ENCODE peak calls at places on chromosome 9, in seven cellular contexts. One of them, this sample, is unnamed.

GRCh38 chr9:137256362-137256761 is 1.2 kb downstream of the NELFB start:
- DNase-seq in stimulated activated CD4-positive, alpha-beta T cell treated with anti-CD3 and anti-CD28 coated beads, Interleukin-12 subunit alpha, Interleukin-12 subunit beta, amount 100 ng/mL, for 24 hours: no peak
- DNase-seq in posterior cingulate gyrus: no peak
- DNase-seq in NCI-H524: no peak
- DNase-seq in HuH-7: no peak
- DNase-seq in activated CD8-positive, alpha-beta memory T cell treated with anti-CD3 and anti-CD28 coated beads for 48 hours: no peak
- DNase-seq in effector memory CD4-positive, alpha-beta T cell: no peak
- DNase-seq in this sample: no peak

GRCh38 chr9:116661037-116661954 is 25.8 kb upstream of the TRIM32 start:
- DNase-seq in posterior cingulate gyrus: no peak
- DNase-seq in effector memory CD4-positive, alpha-beta T cell: no peak
- DNase-seq in HuH-7: peak; percentile 52
- DNase-seq in activated CD8-positive, alpha-beta memory T cell treated with anti-CD3 and anti-CD28 coated beads for 48 hours: no peak
- DNase-seq in NCI-H524: peak; percentile 74
- DNase-seq in stimulated activated CD4-positive, alpha-beta T cell treated with anti-CD3 and anti-CD28 coated beads, Interleukin-12 subunit alpha, Interleukin-12 subunit beta, amount 100 ng/mL, for 24 hours: no peak
- DNase-seq in this sample: peak; percentile 12

GRCh38 chr9:68653141-68653595 is 51.9 kb upstream of the PIP5K1B start:
- DNase-seq in HuH-7: no peak
- DNase-seq in posterior cingulate gyrus: no peak
- DNase-seq in NCI-H524: no peak
- DNase-seq in stimulated activated CD4-positive, alpha-beta T cell treated with anti-CD3 and anti-CD28 coated beads, Interleukin-12 subunit alpha, Interleukin-12 subunit beta, amount 100 ng/mL, for 24 hours: peak; percentile 32
- DNase-seq in effector memory CD4-positive, alpha-beta T cell: no peak
- DNase-seq in activated CD8-positive, alpha-beta memory T cell treated with anti-CD3 and anti-CD28 coated beads for 48 hours: peak; percentile 9
- DNase-seq in this sample: no peak

GRCh38 chr9:106085479-106085878 is 391.1 kb downstream of the TMEM38B start:
- DNase-seq in NCI-H524: no peak
- DNase-seq in stimulated activated CD4-positive, alpha-beta T cell treated with anti-CD3 and anti-CD28 coated beads, Interleukin-12 subunit alpha, Interleukin-12 subunit beta, amount 100 ng/mL, for 24 hours: no peak
- DNase-seq in HuH-7: no peak
- DNase-seq in posterior cingulate gyrus: no peak
- DNase-seq in activated CD8-positive, alpha-beta memory T cell treated with anti-CD3 and anti-CD28 coated beads for 48 hours: no peak
- DNase-seq in effector memory CD4-positive, alpha-beta T cell: no peak
- DNase-seq in this sample: no peak

GRCh38 chr9:81445331-81445921 is 243.9 kb downstream of the TLE1 start:
- DNase-seq in stimulated activated CD4-positive, alpha-beta T cell treated with anti-CD3 and anti-CD28 coated beads, Interleukin-12 subunit alpha, Interleukin-12 subunit beta, amount 100 ng/mL, for 24 hours: no peak
- DNase-seq in activated CD8-positive, alpha-beta memory T cell treated with anti-CD3 and anti-CD28 coated beads for 48 hours: no peak
- DNase-seq in NCI-H524: no peak
- DNase-seq in HuH-7: no peak
- DNase-seq in posterior cingulate gyrus: no peak
- DNase-seq in effector memory CD4-positive, alpha-beta T cell: no peak
- DNase-seq in this sample: no peak

GRCh38 chr9:130556396-130557076 is 22.8 kb upstream of the FUBP3 start:
- DNase-seq in activated CD8-positive, alpha-beta memory T cell treated with anti-CD3 and anti-CD28 coated beads for 48 hours: no peak
- DNase-seq in posterior cingulate gyrus: no peak
- DNase-seq in stimulated activated CD4-positive, alpha-beta T cell treated with anti-CD3 and anti-CD28 coated beads, Interleukin-12 subunit alpha, Interleukin-12 subunit beta, amount 100 ng/mL, for 24 hours: no peak
- DNase-seq in HuH-7: no peak
- DNase-seq in NCI-H524: peak; percentile 41
- DNase-seq in effector memory CD4-positive, alpha-beta T cell: no peak
- DNase-seq in this sample: no peak

GRCh38 chr9:28365736-28366135 is 792.5 kb upstream of the C9orf72 start:
- DNase-seq in NCI-H524: no peak
- DNase-seq in activated CD8-positive, alpha-beta memory T cell treated with anti-CD3 and anti-CD28 coated beads for 48 hours: no peak
- DNase-seq in HuH-7: no peak
- DNase-seq in posterior cingulate gyrus: no peak
- DNase-seq in stimulated activated CD4-positive, alpha-beta T cell treated with anti-CD3 and anti-CD28 coated beads, Interleukin-12 subunit alpha, Interleukin-12 subunit beta, amount 100 ng/mL, for 24 hours: no peak
- DNase-seq in effector memory CD4-positive, alpha-beta T cell: no peak
- DNase-seq in this sample: no peak

GRCh38 chr9:89112243-89112642 is 66.4 kb downstream of the SHC3 start:
- DNase-seq in stimulated activated CD4-positive, alpha-beta T cell treated with anti-CD3 and anti-CD28 coated beads, Interleukin-12 subunit alpha, Interleukin-12 subunit beta, amount 100 ng/mL, for 24 hours: no peak
- DNase-seq in HuH-7: no peak
- DNase-seq in NCI-H524: no peak
- DNase-seq in activated CD8-positive, alpha-beta memory T cell treated with anti-CD3 and anti-CD28 coated beads for 48 hours: no peak
- DNase-seq in posterior cingulate gyrus: no peak
- DNase-seq in effector memory CD4-positive, alpha-beta T cell: no peak
- DNase-seq in this sample: no peak

GRCh38 chr9:105117111-105117682 is 127.3 kb upstream of the SLC44A1 start:
- DNase-seq in effector memory CD4-positive, alpha-beta T cell: no peak
- DNase-seq in posterior cingulate gyrus: no peak
- DNase-seq in HuH-7: no peak
- DNase-seq in stimulated activated CD4-positive, alpha-beta T cell treated with anti-CD3 and anti-CD28 coated beads, Interleukin-12 subunit alpha, Interleukin-12 subunit beta, amount 100 ng/mL, for 24 hours: no peak
- DNase-seq in activated CD8-positive, alpha-beta memory T cell treated with anti-CD3 and anti-CD28 coated beads for 48 hours: no peak
- DNase-seq in NCI-H524: no peak
- DNase-seq in this sample: no peak

GRCh38 chr9:87350915-87351314 is 146.8 kb upstream of the DAPK1 start:
- DNase-seq in effector memory CD4-positive, alpha-beta T cell: no peak
- DNase-seq in HuH-7: no peak
- DNase-seq in posterior cingulate gyrus: no peak
- DNase-seq in NCI-H524: no peak
- DNase-seq in stimulated activated CD4-positive, alpha-beta T cell treated with anti-CD3 and anti-CD28 coated beads, Interleukin-12 subunit alpha, Interleukin-12 subunit beta, amount 100 ng/mL, for 24 hours: no peak
- DNase-seq in activated CD8-positive, alpha-beta memory T cell treated with anti-CD3 and anti-CD28 coated beads for 48 hours: no peak
- DNase-seq in this sample: no peak

GRCh38 chr9:110029422-110029814 is 178.5 kb downstream of the C9orf152 start:
- DNase-seq in posterior cingulate gyrus: no peak
- DNase-seq in HuH-7: peak; percentile 36
- DNase-seq in effector memory CD4-positive, alpha-beta T cell: no peak
- DNase-seq in NCI-H524: no peak
- DNase-seq in activated CD8-positive, alpha-beta memory T cell treated with anti-CD3 and anti-CD28 coated beads for 48 hours: no peak
- DNase-seq in stimulated activated CD4-positive, alpha-beta T cell treated with anti-CD3 and anti-CD28 coated beads, Interleukin-12 subunit alpha, Interleukin-12 subunit beta, amount 100 ng/mL, for 24 hours: no peak
- DNase-seq in this sample: peak; percentile 78

GRCh38 chr9:129487658-129488483 is 133.0 kb downstream of the C9orf50 start:
- DNase-seq in stimulated activated CD4-positive, alpha-beta T cell treated with anti-CD3 and anti-CD28 coated beads, Interleukin-12 subunit alpha, Interleukin-12 subunit beta, amount 100 ng/mL, for 24 hours: peak; percentile 56
- DNase-seq in activated CD8-positive, alpha-beta memory T cell treated with anti-CD3 and anti-CD28 coated beads for 48 hours: no peak
- DNase-seq in HuH-7: no peak
- DNase-seq in effector memory CD4-positive, alpha-beta T cell: peak; percentile 24
- DNase-seq in posterior cingulate gyrus: peak; percentile 80
- DNase-seq in NCI-H524: peak; percentile 50
- DNase-seq in this sample: peak; percentile 11

GRCh38 chr9:92635760-92636159 is 34.2 kb downstream of the IPPK start:
- DNase-seq in effector memory CD4-positive, alpha-beta T cell: no peak
- DNase-seq in HuH-7: no peak
- DNase-seq in activated CD8-positive, alpha-beta memory T cell treated with anti-CD3 and anti-CD28 coated beads for 48 hours: no peak
- DNase-seq in posterior cingulate gyrus: no peak
- DNase-seq in NCI-H524: no peak
- DNase-seq in stimulated activated CD4-positive, alpha-beta T cell treated with anti-CD3 and anti-CD28 coated beads, Interleukin-12 subunit alpha, Interleukin-12 subunit beta, amount 100 ng/mL, for 24 hours: no peak
- DNase-seq in this sample: no peak

GRCh38 chr9:110602281-110602680 is 22.7 kb upstream of the SVEP1 start:
- DNase-seq in activated CD8-positive, alpha-beta memory T cell treated with anti-CD3 and anti-CD28 coated beads for 48 hours: no peak
- DNase-seq in stimulated activated CD4-positive, alpha-beta T cell treated with anti-CD3 and anti-CD28 coated beads, Interleukin-12 subunit alpha, Interleukin-12 subunit beta, amount 100 ng/mL, for 24 hours: no peak
- DNase-seq in posterior cingulate gyrus: no peak
- DNase-seq in effector memory CD4-positive, alpha-beta T cell: no peak
- DNase-seq in HuH-7: no peak
- DNase-seq in NCI-H524: no peak
- DNase-seq in this sample: no peak

GRCh38 chr9:104078596-104078995 is 15.5 kb upstream of the SMC2 start:
- DNase-seq in HuH-7: no peak
- DNase-seq in stimulated activated CD4-positive, alpha-beta T cell treated with anti-CD3 and anti-CD28 coated beads, Interleukin-12 subunit alpha, Interleukin-12 subunit beta, amount 100 ng/mL, for 24 hours: no peak
- DNase-seq in activated CD8-positive, alpha-beta memory T cell treated with anti-CD3 and anti-CD28 coated beads for 48 hours: no peak
- DNase-seq in effector memory CD4-positive, alpha-beta T cell: no peak
- DNase-seq in NCI-H524: no peak
- DNase-seq in posterior cingulate gyrus: no peak
- DNase-seq in this sample: no peak

GRCh38 chr9:37540634-37541033 is 35.5 kb downstream of the FBXO10 start:
- DNase-seq in NCI-H524: no peak
- DNase-seq in stimulated activated CD4-positive, alpha-beta T cell treated with anti-CD3 and anti-CD28 coated beads, Interleukin-12 subunit alpha, Interleukin-12 subunit beta, amount 100 ng/mL, for 24 hours: no peak
- DNase-seq in effector memory CD4-positive, alpha-beta T cell: no peak
- DNase-seq in posterior cingulate gyrus: no peak
- DNase-seq in activated CD8-positive, alpha-beta memory T cell treated with anti-CD3 and anti-CD28 coated beads for 48 hours: no peak
- DNase-seq in HuH-7: no peak
- DNase-seq in this sample: no peak

GRCh38 chr9:111744363-111744762 is 50.4 kb downstream of the SHOC1 start:
- DNase-seq in posterior cingulate gyrus: no peak
- DNase-seq in HuH-7: no peak
- DNase-seq in effector memory CD4-positive, alpha-beta T cell: no peak
- DNase-seq in activated CD8-positive, alpha-beta memory T cell treated with anti-CD3 and anti-CD28 coated beads for 48 hours: no peak
- DNase-seq in NCI-H524: no peak
- DNase-seq in stimulated activated CD4-positive, alpha-beta T cell treated with anti-CD3 and anti-CD28 coated beads, Interleukin-12 subunit alpha, Interleukin-12 subunit beta, amount 100 ng/mL, for 24 hours: no peak
- DNase-seq in this sample: no peak

GRCh38 chr9:27771803-27772545 is 198.7 kb upstream of the C9orf72 start:
- DNase-seq in effector memory CD4-positive, alpha-beta T cell: no peak
- DNase-seq in stimulated activated CD4-positive, alpha-beta T cell treated with anti-CD3 and anti-CD28 coated beads, Interleukin-12 subunit alpha, Interleukin-12 subunit beta, amount 100 ng/mL, for 24 hours: no peak
- DNase-seq in posterior cingulate gyrus: no peak
- DNase-seq in HuH-7: no peak
- DNase-seq in activated CD8-positive, alpha-beta memory T cell treated with anti-CD3 and anti-CD28 coated beads for 48 hours: no peak
- DNase-seq in NCI-H524: no peak
- DNase-seq in this sample: no peak

GRCh38 chr9:114709636-114710035 is 27.6 kb upstream of the TEX48 start:
- DNase-seq in HuH-7: no peak
- DNase-seq in NCI-H524: no peak
- DNase-seq in stimulated activated CD4-positive, alpha-beta T cell treated with anti-CD3 and anti-CD28 coated beads, Interleukin-12 subunit alpha, Interleukin-12 subunit beta, amount 100 ng/mL, for 24 hours: no peak
- DNase-seq in posterior cingulate gyrus: no peak
- DNase-seq in effector memory CD4-positive, alpha-beta T cell: no peak
- DNase-seq in activated CD8-positive, alpha-beta memory T cell treated with anti-CD3 and anti-CD28 coated beads for 48 hours: no peak
- DNase-seq in this sample: no peak

This sample was measured in HL-60.